ENCODE peak calls at places on chromosomes 12 and 14, in four cellular contexts. Z is stimulated activated naive CD4-positive, alpha-beta T cell; M is Right ventricle myocardium superior; O is amniotic stem cell. H is an unnamed sample.

GRCh38 chr12:52506858-52507715 is 13.1 kb downstream of the KRT5 start:
- DNase-seq in Z (no peak), O (no peak), M (no peak), H (no peak)

GRCh38 chr12:44053550-44054243 is 217.8 kb downstream of the TMEM117 start:
- DNase-seq in Z (no peak), M (no peak), O (peak), H (no peak)

GRCh38 chr12:45912774-45913173 is 77.6 kb downstream of the SCAF11 start:
- DNase-seq in O (no peak), Z (no peak), M (no peak), H (no peak)

GRCh38 chr14:23580948-23581281 is 2.3 kb upstream of the JPH4 start:
- DNase-seq in Z (no peak), O (no peak), M (no peak), H (no peak)

GRCh38 chr12:52091869-52092268 is 12.4 kb downstream of the SMIM41 start:
- DNase-seq in M (no peak), Z (no peak), O (no peak), H (no peak)

GRCh38 chr12:94704452-94704871 is 54.1 kb upstream of the TMCC3 start:
- DNase-seq in M (no peak), Z (no peak), O (no peak), H (no peak)

GRCh38 chr12:62533755-62534107 is 67.1 kb downstream of the MON2 start:
- DNase-seq in Z (no peak), O (no peak), M (no peak), H (no peak)

GRCh38 chr12:15276088-15276698 is 46.1 kb upstream of the PTPRO start:
- DNase-seq in Z (peak), M (no peak), O (no peak), H (no peak)

GRCh38 chr12:1375323-1375722 is 219.1 kb downstream of the FBXL14 start:
- DNase-seq in O (no peak), M (no peak), Z (no peak), H (no peak)

GRCh38 chr12:54360717-54361456 is 3.4 kb downstream of the GPR84 start:
- DNase-seq in M (peak), O (peak), Z (peak), H (no peak)

GRCh38 chr14:74929242-74929641 is 6.2 kb upstream of the RPS6KL1 start:
- DNase-seq in O (no peak), M (no peak), Z (no peak), H (no peak)

GRCh38 chr12:58557156-58557555 is 363.1 kb downstream of the LRIG3 start:
- DNase-seq in Z (no peak), M (no peak), O (no peak), H (no peak)

GRCh38 chr12:12744556-12745305 is 27.6 kb downstream of the CDKN1B start:
- DNase-seq in O (no peak), M (no peak), Z (no peak), H (no peak)

GRCh38 chr14:35988972-35989690 is 163.0 kb downstream of the BRMS1L start:
- DNase-seq in M (no peak), Z (no peak), O (no peak), H (no peak)

GRCh38 chr14:36617824-36618223 is 35.4 kb upstream of the NKX2-8 start:
- DNase-seq in O (no peak), Z (no peak), M (no peak), H (no peak)

GRCh38 chr14:81427348-81428058 is 27.4 kb upstream of the STON2 start:
- DNase-seq in M (peak), O (no peak), Z (no peak), H (no peak)

GRCh38 chr14:75725481-75725880 is 64.4 kb downstream of the TTLL5 start:
- DNase-seq in M (no peak), O (no peak), Z (no peak), H (no peak)

GRCh38 chr12:25186788-25187397 is 8.1 kb downstream of the DNAI7 start:
- DNase-seq in O (no peak), M (no peak), Z (peak), H (no peak)

GRCh38 chr12:101117842-101118241 is 92.2 kb downstream of the SLC5A8 start:
- DNase-seq in O (no peak), M (no peak), Z (no peak), H (no peak)

GRCh38 chr12:26520154-26520553 is 312.8 kb downstream of the ITPR2 start:
- DNase-seq in M (no peak), O (no peak), Z (no peak), H (no peak)

GRCh38 chr14:90060965-90061848 is 587 bp upstream of the KCNK13 start:
- DNase-seq in M (peak), Z (no peak), O (no peak), H (peak)

GRCh38 chr12:89075890-89076591 is 276.3 kb downstream of the DUSP6 start:
- DNase-seq in M (no peak), Z (no peak), O (no peak), H (no peak)

GRCh38 chr12:100987552-100988277 is 193.1 kb downstream of the ANO4 start:
- DNase-seq in M (no peak), Z (no peak), O (no peak), H (peak)

GRCh38 chr12:62190921-62191746 is 69.1 kb upstream of the USP15 start:
- DNase-seq in O (no peak), M (peak), Z (peak), H (peak)

GRCh38 chr12:76096079-76096651 is 11.7 kb upstream of the NAP1L1 start:
- DNase-seq in M (no peak), Z (no peak), O (no peak), H (no peak)

H was measured in GM06990.